ENCODE peak calls at places on chromosomes 1 and 21, in ten cellular contexts. H is stimulated activated CD4-positive, alpha-beta T cell treated with anti-CD3 and anti-CD28 coated beads, Interleukin-1b, Interleukin-23, amount 100 ng/mL, for 1 hour; U is KBM-7; F is endodermal cell; C is GM13976; W is psoas muscle; G is occipital lobe; O is mesenteric fat pad; X is pancreas; Z is endothelial cell. D is an unnamed sample.

GRCh38 chr1:32250893-32251716 is at the start of gene LCK:
- DNase-seq in H (no peak), U (no peak), F (peak; percentile 58), C (peak; percentile 71), W (no peak), G (no peak), O (no peak), X (no peak), Z (no peak), D (peak; percentile 85)

GRCh38 chr1:116889417-116889816 is 20.3 kb upstream of the PTGFRN start:
- DNase-seq in H (no peak), U (no peak), F (no peak), C (no peak), W (peak; percentile 29), G (no peak), O (no peak), X (no peak), Z (no peak), D (no peak)

GRCh38 chr1:231236938-231237337 is 4.1 kb upstream of the GNPAT start:
- DNase-seq in H (no peak), U (no peak), F (no peak), C (no peak), W (no peak), G (no peak), O (no peak), X (no peak), Z (no peak), D (no peak)

GRCh38 chr1:204408074-204408507 is 3.5 kb downstream of the PPP1R15B start:
- DNase-seq in H (no peak), U (peak; percentile 49), F (no peak), C (no peak), W (peak; percentile 69), G (no peak), O (no peak), X (peak; percentile 75), Z (no peak), D (peak; percentile 57)

GRCh38 chr1:24415910-24416665 is 486 bp downstream of the NIPAL3 start:
- DNase-seq in H (no peak), U (no peak), F (no peak), C (no peak), W (no peak), G (no peak), O (no peak), X (peak; percentile 65), Z (no peak), D (peak; percentile 51)

GRCh38 chr1:25797939-25798338 is 2.1 kb upstream of the SELENON start:
- DNase-seq in H (no peak), U (peak; percentile 62), F (peak; percentile 91), C (no peak), W (no peak), G (no peak), O (no peak), X (no peak), Z (peak; percentile 68), D (no peak)

GRCh38 chr1:44135896-44136295 is 5.5 kb downstream of the KLF18 start:
- DNase-seq in H (no peak), U (no peak), F (no peak), C (no peak), W (no peak), G (no peak), O (no peak), X (no peak), Z (no peak), D (no peak)

GRCh38 chr1:39204441-39205081 is at the start of gene MACF1:
- DNase-seq in H (no peak), U (peak; percentile 93), F (peak; percentile 77), C (no peak), W (peak; percentile 54), G (no peak), O (no peak), X (no peak), Z (peak; percentile 64), D (peak; percentile 44)

GRCh38 chr1:15065736-15066135 is 87.8 kb upstream of the TMEM51 start:
- DNase-seq in H (no peak), U (no peak), F (no peak), C (no peak), W (no peak), G (no peak), O (no peak), X (no peak), Z (no peak), D (no peak)

GRCh38 chr1:56194911-56195310 is 384.5 kb downstream of the PLPP3 start:
- DNase-seq in H (no peak), U (no peak), F (no peak), C (no peak), W (no peak), G (no peak), O (no peak), X (no peak), Z (no peak), D (no peak)

GRCh38 chr1:163922743-163923186 is 601.0 kb downstream of the NUF2 start:
- DNase-seq in H (no peak), U (no peak), F (no peak), C (no peak), W (no peak), G (no peak), O (no peak), X (no peak), Z (no peak), D (no peak)

GRCh38 chr1:221998781-221999180 is 256.9 kb upstream of the DUSP10 start:
- DNase-seq in H (no peak), U (no peak), F (no peak), C (no peak), W (no peak), G (no peak), O (no peak), X (no peak), Z (no peak), D (no peak)

GRCh38 chr21:45590246-45590725 is 48.0 kb upstream of the SLC19A1 start:
- DNase-seq in H (peak; percentile 64), U (no peak), F (peak; percentile 91), C (peak; percentile 95), W (peak; percentile 57), G (no peak), O (peak; percentile 89), X (peak; percentile 90), Z (peak; percentile 74), D (peak; percentile 57)

GRCh38 chr1:218066332-218066731 is 218.8 kb upstream of the RRP15 start:
- DNase-seq in H (no peak), U (no peak), F (no peak), C (no peak), W (no peak), G (no peak), O (no peak), X (no peak), Z (no peak), D (no peak)

GRCh38 chr1:171916315-171916771 is 75.0 kb downstream of the DNM3 start:
- DNase-seq in H (no peak), U (no peak), F (no peak), C (no peak), W (no peak), G (no peak), O (no peak), X (no peak), Z (no peak), D (no peak)

GRCh38 chr1:157739229-157739901 is 37.6 kb downstream of the FCRL2 start:
- DNase-seq in H (no peak), U (no peak), F (peak; percentile 65), C (no peak), W (no peak), G (no peak), O (no peak), X (no peak), Z (no peak), D (no peak)

GRCh38 chr1:111535256-111536191 is 32.1 kb upstream of the ADORA3 start:
- DNase-seq in H (no peak), U (no peak), F (no peak), C (no peak), W (no peak), G (no peak), O (no peak), X (no peak), Z (no peak), D (no peak)

GRCh38 chr1:62245201-62245600 is 50.6 kb downstream of the L1TD1 start:
- DNase-seq in H (no peak), U (no peak), F (no peak), C (no peak), W (no peak), G (no peak), O (no peak), X (no peak), Z (no peak), D (no peak)

GRCh38 chr1:94045465-94046056 is 75.4 kb downstream of the ABCA4 start:
- DNase-seq in H (no peak), U (peak; percentile 63), F (peak; percentile 96), C (peak; percentile 61), W (peak; percentile 84), G (peak; percentile 18), O (no peak), X (peak; percentile 62), Z (peak; percentile 74), D (peak; percentile 55)

GRCh38 chr1:16162163-16162822 is 6.4 kb upstream of the EPHA2 start:
- DNase-seq in H (peak; percentile 20), U (no peak), F (peak; percentile 92), C (no peak), W (no peak), G (no peak), O (no peak), X (no peak), Z (no peak), D (peak; percentile 66)

GRCh38 chr1:113035086-113035485 is 37.9 kb upstream of the LRIG2 start:
- DNase-seq in H (no peak), U (no peak), F (no peak), C (no peak), W (no peak), G (no peak), O (no peak), X (no peak), Z (no peak), D (no peak)

GRCh38 chr1:13771745-13772144 is 71.8 kb downstream of the PRDM2 start:
- DNase-seq in H (no peak), U (no peak), F (no peak), C (no peak), W (no peak), G (no peak), O (no peak), X (no peak), Z (no peak), D (no peak)

GRCh38 chr1:67945733-67946374 is 104.6 kb downstream of the DIRAS3 start:
- DNase-seq in H (no peak), U (no peak), F (no peak), C (no peak), W (no peak), G (no peak), O (no peak), X (no peak), Z (no peak), D (no peak)

GRCh38 chr1:197399691-197400521 is 131.9 kb downstream of the CRB1 start:
- DNase-seq in H (no peak), U (peak; percentile 78), F (peak; percentile 66), C (peak; percentile 27), W (no peak), G (no peak), O (no peak), X (no peak), Z (peak; percentile 26), D (no peak)

GRCh38 chr1:17742590-17742989 is 12.5 kb upstream of the ACTL8 start:
- DNase-seq in H (no peak), U (no peak), F (no peak), C (no peak), W (no peak), G (no peak), O (no peak), X (no peak), Z (no peak), D (no peak)

GRCh38 chr1:145918992-145919939 is 749 bp upstream of the PEX11B start:
- DNase-seq in H (no peak), U (peak; percentile 39), F (peak; percentile 87), C (peak; percentile 52), W (peak; percentile 66), G (peak; percentile 23), O (peak; percentile 89), X (peak; percentile 79), Z (peak; percentile 40), D (peak; percentile 68)

GRCh38 chr21:42236693-42237092 is 17.8 kb downstream of the ABCG1 start:
- DNase-seq in H (no peak), U (no peak), F (no peak), C (no peak), W (no peak), G (no peak), O (no peak), X (no peak), Z (no peak), D (peak; percentile 16)

GRCh38 chr1:225987491-225988316 is 11.4 kb downstream of the SDE2 start:
- DNase-seq in H (no peak), U (peak; percentile 56), F (no peak), C (no peak), W (no peak), G (no peak), O (no peak), X (no peak), Z (no peak), D (no peak)

D was measured in mucosa of descending colon.